ENCODE peak calls at places on chromosomes 5 and 9, in seven cellular contexts. S is H4, N is heart left ventricle, U is T-helper 17 cell, G is iPS-NIHi11, L is NCI-H2029 treated with DMSO at 0.1 percent for 48 hours, E is progenitor cell of endocrine pancreas. D is an unnamed sample.

GRCh38 chr5:166088389-166089039 is 2202.9 kb upstream of the WWC1 start:
- DNase-seq in S (no peak), U (no peak), N (no peak), E (no peak), G (peak; percentile 25), L (no peak), D (no peak)

GRCh38 chr5:11955386-11955785 is 51.1 kb upstream of the CTNND2 start:
- DNase-seq in U (no peak), L (no peak), E (no peak), S (peak; percentile 28), N (no peak), G (no peak), D (peak; percentile 8)

GRCh38 chr9:20242767-20243166 is 379.5 kb downstream of the MLLT3 start:
- DNase-seq in N (no peak), G (no peak), E (no peak), U (no peak), L (no peak), S (no peak), D (no peak)

GRCh38 chr5:132256783-132257130 is 739 bp upstream of the PDLIM4 start:
- DNase-seq in L (no peak), U (no peak), G (no peak), E (no peak), S (no peak), N (no peak), D (no peak)

GRCh38 chr9:3828495-3828894 is 302.7 kb upstream of the RFX3 start:
- DNase-seq in E (no peak), U (no peak), S (no peak), G (no peak), L (no peak), N (no peak), D (peak; percentile 68)

GRCh38 chr5:122093861-122094650 is 16.0 kb upstream of the LOX start:
- DNase-seq in S (no peak), N (no peak), E (no peak), L (no peak), G (no peak), U (no peak), D (peak; percentile 40)

GRCh38 chr9:77839459-77840140 is 191.5 kb upstream of the GNA14 start:
- DNase-seq in E (no peak), U (no peak), L (no peak), N (no peak), G (no peak), S (no peak), D (peak; percentile 85)

GRCh38 chr9:125343518-125344284 is 82.1 kb downstream of the GAPVD1 start:
- DNase-seq in E (no peak), U (no peak), L (no peak), S (peak; percentile 7), N (no peak), G (peak; percentile 71), D (peak; percentile 85)

GRCh38 chr5:172322028-172322965 is 38.7 kb upstream of the UBTD2 start:
- DNase-seq in E (no peak), N (no peak), S (no peak), G (no peak), U (no peak), L (peak; percentile 30), D (no peak)